ENCODE peak calls at places on chromosomes 12 and 14, in seven cellular contexts. M is esophagus squamous epithelium; O is CD8-positive, alpha-beta memory T cell; Q is CD4-positive, CD25-positive, alpha-beta regulatory T cell; D is endothelial cell; R is NCI-H146; T is NCI-H1105. A is an unnamed sample.

GRCh38 chr12:68538722-68539614 is 71.7 kb upstream of the RAP1B start:
- DNase-seq in Q (peak; percentile 71), R (no peak), O (peak; percentile 50), D (no peak), M (no peak), T (no peak), A (peak; percentile 4)

GRCh38 chr14:22976620-22977433 is 5.5 kb downstream of the AJUBA start:
- DNase-seq in O (no peak), R (peak; percentile 15), M (no peak), Q (no peak), D (no peak), T (no peak), A (no peak)

GRCh38 chr12:57940915-57941164 is 527 bp upstream of the ATP23 start:
- DNase-seq in M (no peak), T (no peak), R (no peak), D (no peak), O (no peak), Q (no peak), A (no peak)

GRCh38 chr14:91873476-91874265 is 6.3 kb upstream of the TC2N start:
- DNase-seq in M (peak; percentile 14), Q (peak; percentile 95), O (peak; percentile 72), D (no peak), T (no peak), R (no peak), A (no peak)

GRCh38 chr14:68846466-68846865 is 53.6 kb upstream of the ZFP36L1 start:
- DNase-seq in M (no peak), D (no peak), R (no peak), O (no peak), Q (no peak), T (no peak), A (no peak)

GRCh38 chr12:125104978-125105377 is 39.7 kb downstream of the AACS start:
- DNase-seq in R (peak; percentile 16), O (no peak), M (no peak), T (no peak), Q (no peak), D (no peak), A (no peak)

GRCh38 chr14:32009221-32009620 is 67.9 kb upstream of the ARHGAP5 start:
- DNase-seq in O (no peak), D (no peak), M (no peak), R (no peak), T (no peak), Q (no peak), A (no peak)

GRCh38 chr12:10607885-10608458 is 5.4 kb downstream of the MAGOHB start:
- DNase-seq in R (peak; percentile 39), O (no peak), T (no peak), M (no peak), D (no peak), Q (peak; percentile 16), A (no peak)

GRCh38 chr12:11182529-11182928 is 4.2 kb downstream of the TAS2R42 start:
- DNase-seq in M (no peak), R (no peak), O (no peak), Q (no peak), T (no peak), D (no peak), A (no peak)

GRCh38 chr12:29783773-29784666 is at the start of gene TMTC1:
- DNase-seq in T (peak; percentile 70), O (no peak), D (peak; percentile 76), R (peak; percentile 62), M (no peak), Q (no peak), A (no peak)

GRCh38 chr12:30840715-30841114 is 85.8 kb upstream of the TSPAN11 start:
- DNase-seq in M (no peak), T (no peak), D (no peak), R (no peak), O (no peak), Q (no peak), A (no peak)

GRCh38 chr12:116959845-116960514 is 49.2 kb downstream of the FBXW8 start:
- DNase-seq in D (no peak), R (no peak), Q (peak; percentile 91), M (no peak), T (no peak), O (no peak), A (no peak)

GRCh38 chr12:124019115-124019514 is 46.1 kb downstream of the ZNF664 start:
- DNase-seq in Q (no peak), R (no peak), M (no peak), D (no peak), O (no peak), T (no peak), A (no peak)

GRCh38 chr12:94172973-94173372 is 24.6 kb downstream of the PLXNC1 start:
- DNase-seq in O (no peak), R (no peak), T (no peak), M (peak; percentile 6), Q (no peak), D (no peak), A (peak; percentile 58)

GRCh38 chr12:100671396-100672074 is 98.1 kb downstream of the GAS2L3 start:
- DNase-seq in Q (no peak), R (no peak), O (no peak), D (no peak), T (no peak), M (no peak), A (no peak)

GRCh38 chr14:29796853-29797252 is 130.8 kb downstream of the PRKD1 start:
- DNase-seq in M (no peak), Q (no peak), O (no peak), D (no peak), T (no peak), R (no peak), A (no peak)

GRCh38 chr12:122057007-122057735 is 21.4 kb upstream of the MLXIP start:
- DNase-seq in D (no peak), Q (no peak), M (no peak), T (no peak), R (no peak), O (no peak), A (no peak)

GRCh38 chr12:50387972-50388478 is 8.4 kb downstream of the FAM186A start:
- DNase-seq in T (no peak), O (no peak), Q (no peak), M (no peak), R (peak; percentile 61), D (no peak), A (no peak)

GRCh38 chr14:51209457-51209856 is 30.6 kb upstream of the TMX1 start:
- DNase-seq in O (no peak), D (no peak), R (peak; percentile 78), M (no peak), Q (no peak), T (peak; percentile 85), A (no peak)

GRCh38 chr14:101859538-101859902 is 98.0 kb downstream of the PPP2R5C start:
- DNase-seq in D (no peak), R (no peak), M (no peak), T (no peak), Q (no peak), O (no peak), A (no peak)

GRCh38 chr12:38142974-38143373 is 173.6 kb upstream of the ALG10B start:
- DNase-seq in O (no peak), M (no peak), R (no peak), Q (no peak), T (no peak), D (no peak), A (no peak)

GRCh38 chr12:100267603-100268281 is 765 bp downstream of the SCYL2 start:
- DNase-seq in D (no peak), M (no peak), T (no peak), R (peak; percentile 56), O (no peak), Q (peak; percentile 49), A (no peak)

GRCh38 chr14:104095426-104096310 is 10.2 kb downstream of the ASPG start:
- DNase-seq in D (no peak), M (no peak), R (no peak), T (no peak), O (no peak), Q (no peak), A (no peak)

GRCh38 chr12:120056739-120057138 is 59.8 kb downstream of the RAB35 start:
- DNase-seq in O (no peak), R (no peak), Q (no peak), M (no peak), D (no peak), T (no peak), A (no peak)

GRCh38 chr12:128111333-128111732 is 155.6 kb upstream of the TMEM132C start:
- DNase-seq in R (no peak), T (no peak), O (no peak), Q (no peak), D (no peak), M (no peak), A (no peak)

GRCh38 chr12:71567562-71567961 is 96.1 kb downstream of the ZFC3H1 start:
- DNase-seq in Q (no peak), D (no peak), R (no peak), O (no peak), T (no peak), M (no peak), A (no peak)

GRCh38 chr14:25904446-25904845 is 693.4 kb downstream of the NOVA1 start:
- DNase-seq in R (no peak), T (no peak), O (no peak), Q (no peak), M (no peak), D (no peak), A (no peak)

GRCh38 chr12:109464642-109465351 is 12.3 kb downstream of the KCTD10 start:
- DNase-seq in O (no peak), M (no peak), R (no peak), T (peak; percentile 13), D (no peak), Q (no peak), A (no peak)

GRCh38 chr12:110001596-110001995 is 2.4 kb downstream of the ANKRD13A start:
- DNase-seq in Q (no peak), M (no peak), T (no peak), R (no peak), D (no peak), O (no peak), A (no peak)

GRCh38 chr14:69059658-69060648 is 80.9 kb upstream of the ACTN1 start:
- DNase-seq in R (no peak), M (no peak), T (no peak), O (no peak), D (no peak), Q (no peak), A (no peak)

GRCh38 chr14:104925941-104926609 is 1.4 kb downstream of the PLD4 start:
- DNase-seq in Q (no peak), R (no peak), D (no peak), T (no peak), O (no peak), M (no peak), A (no peak)

GRCh38 chr14:29222671-29223268 is 456.2 kb downstream of the FOXG1 start:
- DNase-seq in T (peak; percentile 41), D (peak; percentile 18), O (no peak), Q (no peak), R (peak; percentile 88), M (no peak), A (no peak)

GRCh38 chr12:5022465-5023061 is 21.1 kb upstream of the KCNA5 start:
- DNase-seq in Q (peak; percentile 52), O (peak; percentile 7), T (peak; percentile 44), D (peak; percentile 53), R (peak; percentile 66), M (no peak), A (no peak)

GRCh38 chr14:104291123-104292000 is 153.0 kb downstream of the KIF26A start:
- DNase-seq in Q (no peak), T (no peak), R (peak; percentile 85), M (no peak), D (peak; percentile 44), O (no peak), A (no peak)

GRCh38 chr14:103155013-103155412 is 31.8 kb downstream of the TNFAIP2 start:
- DNase-seq in O (no peak), D (no peak), Q (no peak), T (no peak), R (no peak), M (no peak), A (no peak)

GRCh38 chr12:71754461-71755145 is at the start of gene RAB21:
- DNase-seq in T (peak; percentile 95), O (peak; percentile 99), Q (peak; percentile 98), R (peak; percentile 97), D (peak; percentile 98), M (peak; percentile 92), A (peak; percentile 79)

GRCh38 chr14:34199585-34199984 is 248.7 kb upstream of the EGLN3 start:
- DNase-seq in O (no peak), R (no peak), T (no peak), M (no peak), Q (no peak), D (no peak), A (no peak)